ENCODE peak calls at places on chromosomes 12 and 14, in seven cellular contexts. One of them, this sample, is unnamed.

GRCh38 chr12:46107591-46107990 is 117.2 kb upstream of the SCAF11 start:
- DNase-seq in GM12865: no peak
- DNase-seq in astrocyte of the spinal cord: no peak
- DNase-seq in AG09309: no peak
- DNase-seq in WERI-Rb-1: no peak
- DNase-seq in fibroblast of the aortic adventitia: no peak
- DNase-seq in MCF 10A: peak
- DNase-seq in this sample: no peak

GRCh38 chr12:45257185-45257585 is 41.3 kb downstream of the ANO6 start:
- DNase-seq in GM12865: peak
- DNase-seq in astrocyte of the spinal cord: no peak
- DNase-seq in AG09309: no peak
- DNase-seq in WERI-Rb-1: no peak
- DNase-seq in fibroblast of the aortic adventitia: no peak
- DNase-seq in MCF 10A: no peak
- DNase-seq in this sample: no peak

GRCh38 chr12:100061814-100062213 is 77.1 kb upstream of the ANKS1B start:
- DNase-seq in GM12865: no peak
- DNase-seq in astrocyte of the spinal cord: no peak
- DNase-seq in AG09309: no peak
- DNase-seq in WERI-Rb-1: no peak
- DNase-seq in fibroblast of the aortic adventitia: peak
- DNase-seq in MCF 10A: no peak
- DNase-seq in this sample: no peak

GRCh38 chr14:91317381-91318313 is 73.1 kb upstream of the GPR68 start:
- DNase-seq in GM12865: peak
- DNase-seq in astrocyte of the spinal cord: no peak
- DNase-seq in AG09309: no peak
- DNase-seq in WERI-Rb-1: no peak
- DNase-seq in fibroblast of the aortic adventitia: peak
- DNase-seq in MCF 10A: peak
- DNase-seq in this sample: no peak

GRCh38 chr14:52272375-52272774 is 4.9 kb downstream of the PTGDR start:
- DNase-seq in GM12865: peak
- DNase-seq in astrocyte of the spinal cord: peak
- DNase-seq in AG09309: no peak
- DNase-seq in WERI-Rb-1: peak
- DNase-seq in fibroblast of the aortic adventitia: peak
- DNase-seq in MCF 10A: peak
- DNase-seq in this sample: peak

GRCh38 chr14:91175802-91176201 is 61.9 kb downstream of the DGLUCY start:
- DNase-seq in GM12865: no peak
- DNase-seq in astrocyte of the spinal cord: no peak
- DNase-seq in AG09309: no peak
- DNase-seq in WERI-Rb-1: no peak
- DNase-seq in fibroblast of the aortic adventitia: no peak
- DNase-seq in MCF 10A: no peak
- DNase-seq in this sample: no peak

GRCh38 chr12:110637869-110638441 is 24.0 kb downstream of the TCTN1 start:
- DNase-seq in GM12865: no peak
- DNase-seq in astrocyte of the spinal cord: no peak
- DNase-seq in AG09309: no peak
- DNase-seq in WERI-Rb-1: no peak
- DNase-seq in fibroblast of the aortic adventitia: no peak
- DNase-seq in MCF 10A: no peak
- DNase-seq in this sample: no peak

GRCh38 chr14:54627718-54628345 is 60.9 kb downstream of the SAMD4A start:
- DNase-seq in GM12865: peak
- DNase-seq in astrocyte of the spinal cord: peak
- DNase-seq in AG09309: no peak
- DNase-seq in WERI-Rb-1: no peak
- DNase-seq in fibroblast of the aortic adventitia: peak
- DNase-seq in MCF 10A: no peak
- DNase-seq in this sample: peak

GRCh38 chr12:1297206-1297605 is 297.2 kb downstream of the FBXL14 start:
- DNase-seq in GM12865: no peak
- DNase-seq in astrocyte of the spinal cord: peak
- DNase-seq in AG09309: peak
- DNase-seq in WERI-Rb-1: no peak
- DNase-seq in fibroblast of the aortic adventitia: peak
- DNase-seq in MCF 10A: no peak
- DNase-seq in this sample: peak

GRCh38 chr12:94103986-94104385 is 44.4 kb upstream of the PLXNC1 start:
- DNase-seq in GM12865: no peak
- DNase-seq in astrocyte of the spinal cord: no peak
- DNase-seq in AG09309: no peak
- DNase-seq in WERI-Rb-1: no peak
- DNase-seq in fibroblast of the aortic adventitia: no peak
- DNase-seq in MCF 10A: no peak
- DNase-seq in this sample: no peak

GRCh38 chr12:95857151-95857550 is 1.6 kb upstream of the SNRPF start:
- DNase-seq in GM12865: no peak
- DNase-seq in astrocyte of the spinal cord: no peak
- DNase-seq in AG09309: no peak
- DNase-seq in WERI-Rb-1: no peak
- DNase-seq in fibroblast of the aortic adventitia: no peak
- DNase-seq in MCF 10A: no peak
- DNase-seq in this sample: no peak

DNA sequence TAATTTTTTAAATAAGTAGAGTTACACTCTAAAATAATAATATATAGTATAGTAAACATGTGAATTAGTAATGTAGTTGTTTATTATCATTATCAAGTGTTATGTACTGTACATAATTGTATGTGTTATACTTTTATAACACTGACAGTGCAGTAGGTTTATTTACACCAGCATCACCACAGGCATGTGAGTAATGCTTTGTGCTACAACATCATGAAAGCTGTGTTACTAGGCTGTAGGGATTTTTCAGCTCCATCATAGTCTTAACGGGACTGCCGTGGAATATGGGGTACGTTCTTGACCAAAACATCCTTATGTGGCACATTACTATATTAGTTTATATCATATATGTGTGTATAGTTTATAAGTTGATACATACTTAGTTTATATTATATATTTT is 8.6 kb downstream of the FNTB start:
- DNase-seq in GM12865: no peak
- DNase-seq in astrocyte of the spinal cord: no peak
- DNase-seq in AG09309: no peak
- DNase-seq in WERI-Rb-1: no peak
- DNase-seq in fibroblast of the aortic adventitia: no peak
- DNase-seq in MCF 10A: no peak
- DNase-seq in this sample: no peak
- TF ChIP-seq CTCF in GM12865: no peak
- TF ChIP-seq CTCF in astrocyte of the spinal cord: no peak
- TF ChIP-seq CTCF in AG09309: no peak
- TF ChIP-seq CTCF in WERI-Rb-1: no peak
- TF ChIP-seq CTCF in fibroblast of the aortic adventitia: no peak
- TF ChIP-seq CTCF in MCF 10A: no peak
- TF ChIP-seq CTCF in this sample: no peak

DNA sequence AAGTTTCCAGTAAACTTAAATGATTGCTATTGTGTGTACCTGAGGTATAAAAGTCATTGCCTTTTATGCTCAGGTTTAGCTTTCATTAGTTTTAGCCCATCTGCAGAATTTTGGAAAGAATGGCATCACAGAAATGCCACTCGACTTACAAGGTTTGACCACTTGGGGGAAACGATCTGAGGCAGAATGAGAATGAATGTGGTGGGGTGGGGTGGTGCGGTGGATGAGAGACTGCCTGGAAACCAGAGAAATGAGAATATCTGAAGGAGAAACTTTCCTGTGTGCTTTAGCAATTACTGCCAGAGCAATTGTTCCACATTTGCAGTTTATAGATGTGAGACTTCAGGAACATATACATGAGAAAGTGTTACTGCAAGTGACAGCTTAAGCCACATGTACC is 225.4 kb upstream of the PDE3A start:
- DNase-seq in GM12865: peak
- DNase-seq in astrocyte of the spinal cord: no peak
- DNase-seq in AG09309: no peak
- DNase-seq in WERI-Rb-1: no peak
- DNase-seq in fibroblast of the aortic adventitia: no peak
- DNase-seq in MCF 10A: no peak
- DNase-seq in this sample: peak
- TF ChIP-seq CTCF in GM12865: peak
- TF ChIP-seq CTCF in astrocyte of the spinal cord: peak
- TF ChIP-seq CTCF in AG09309: no peak
- TF ChIP-seq CTCF in WERI-Rb-1: no peak
- TF ChIP-seq CTCF in fibroblast of the aortic adventitia: no peak
- TF ChIP-seq CTCF in MCF 10A: no peak
- TF ChIP-seq CTCF in this sample: peak

DNA sequence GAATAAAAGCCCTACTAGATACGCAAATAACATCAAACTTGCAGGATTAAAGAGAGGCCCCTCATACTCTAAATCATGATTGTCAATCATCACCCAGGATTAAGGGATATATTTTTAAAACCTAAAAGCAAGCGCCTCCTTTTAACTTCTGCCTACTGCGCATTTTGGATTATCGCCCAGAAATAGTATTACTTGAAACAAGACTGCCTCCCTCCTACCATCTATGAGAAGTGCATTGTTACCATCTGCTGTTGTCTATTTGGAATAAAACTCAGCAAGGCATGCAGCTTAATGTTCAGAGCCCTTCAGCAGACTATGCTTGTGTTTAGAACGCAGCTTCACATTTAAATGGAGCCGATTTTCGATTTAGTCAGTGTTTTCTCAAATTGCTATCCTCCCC is 79.6 kb downstream of the EXOC5 start:
- DNase-seq in GM12865: no peak
- DNase-seq in astrocyte of the spinal cord: peak
- DNase-seq in AG09309: no peak
- DNase-seq in WERI-Rb-1: peak
- DNase-seq in fibroblast of the aortic adventitia: peak
- DNase-seq in MCF 10A: no peak
- DNase-seq in this sample: peak
- TF ChIP-seq CTCF in GM12865: no peak
- TF ChIP-seq CTCF in astrocyte of the spinal cord: no peak
- TF ChIP-seq CTCF in AG09309: peak
- TF ChIP-seq CTCF in WERI-Rb-1: peak
- TF ChIP-seq CTCF in fibroblast of the aortic adventitia: peak
- TF ChIP-seq CTCF in MCF 10A: no peak
- TF ChIP-seq CTCF in this sample: peak

DNA sequence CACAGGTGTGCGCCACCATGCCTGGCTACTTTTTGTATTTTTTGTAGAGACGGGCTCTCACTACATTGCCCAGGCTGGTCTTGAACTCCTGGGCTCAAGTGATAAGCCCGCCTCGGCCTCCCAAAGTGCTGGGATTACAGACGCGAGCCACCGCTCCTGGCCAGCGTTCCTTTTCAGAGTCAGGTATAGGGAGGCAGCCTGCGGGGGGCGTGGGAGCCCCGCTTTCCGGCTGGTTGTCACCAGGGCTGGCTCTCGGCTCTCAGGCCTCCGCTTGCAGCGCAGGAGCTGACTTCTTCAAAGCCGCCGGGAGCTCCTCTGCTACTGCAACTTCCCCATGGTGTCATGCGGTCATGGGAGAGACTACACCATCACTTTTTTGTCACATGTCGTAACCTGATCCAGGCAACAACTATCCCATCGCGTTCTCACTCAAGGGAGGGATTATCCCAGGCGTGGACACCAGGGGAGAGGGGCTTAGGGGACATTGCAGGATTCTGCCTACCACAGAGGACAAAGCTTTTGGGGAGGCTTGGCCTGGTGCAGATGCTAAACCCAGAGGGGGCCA is 129.4 kb downstream of the SCARB1 start:
- DNase-seq in GM12865: no peak
- DNase-seq in astrocyte of the spinal cord: no peak
- DNase-seq in AG09309: no peak
- DNase-seq in WERI-Rb-1: peak
- DNase-seq in fibroblast of the aortic adventitia: no peak
- DNase-seq in MCF 10A: no peak
- DNase-seq in this sample: peak
- TF ChIP-seq CTCF in GM12865: no peak
- TF ChIP-seq CTCF in astrocyte of the spinal cord: no peak
- TF ChIP-seq CTCF in AG09309: no peak
- TF ChIP-seq CTCF in WERI-Rb-1: peak
- TF ChIP-seq CTCF in fibroblast of the aortic adventitia: no peak
- TF ChIP-seq CTCF in MCF 10A: no peak
- TF ChIP-seq CTCF in this sample: peak

GRCh38 chr12:4908694-4909396 is 860 bp upstream of the KCNA1 start:
- DNase-seq in GM12865: peak
- DNase-seq in astrocyte of the spinal cord: no peak
- DNase-seq in AG09309: no peak
- DNase-seq in WERI-Rb-1: peak
- DNase-seq in fibroblast of the aortic adventitia: no peak
- DNase-seq in MCF 10A: no peak
- DNase-seq in this sample: no peak
- TF ChIP-seq CTCF in GM12865: peak
- TF ChIP-seq CTCF in astrocyte of the spinal cord: peak
- TF ChIP-seq CTCF in AG09309: no peak
- TF ChIP-seq CTCF in WERI-Rb-1: peak
- TF ChIP-seq CTCF in fibroblast of the aortic adventitia: no peak
- TF ChIP-seq CTCF in MCF 10A: no peak
- TF ChIP-seq CTCF in this sample: no peak

This sample was measured in choroid plexus epithelial cell.